ENCODE peak calls at places on chromosomes 1 and 21, in five cellular contexts. One of them, this sample, is unnamed.
A peak's percentile ranks its signal among the peaks of the same experiment; 100 is the strongest.

GRCh38 chr1:81142099-81142776 is 658.5 kb upstream of the ADGRL2 start:
- ATAC-seq in body of pancreas: no peak
- ATAC-seq in heart left ventricle: no peak
- ATAC-seq in A549: no peak
- ATAC-seq in right lobe of liver: no peak
- ATAC-seq in this sample: no peak

GRCh38 chr1:73382971-73383370 is 815.0 kb downstream of the LRRIQ3 start:
- ATAC-seq in right lobe of liver: no peak
- ATAC-seq in A549: no peak
- ATAC-seq in body of pancreas: no peak
- ATAC-seq in heart left ventricle: no peak
- ATAC-seq in this sample: no peak

GRCh38 chr1:199172286-199173124 is 533.7 kb downstream of the PTPRC start:
- ATAC-seq in heart left ventricle: no peak
- ATAC-seq in right lobe of liver: no peak
- ATAC-seq in body of pancreas: no peak
- ATAC-seq in A549: no peak
- ATAC-seq in this sample: no peak

GRCh38 chr1:10674700-10675598 is 121.5 kb downstream of the CASZ1 start:
- ATAC-seq in right lobe of liver: peak; percentile 36
- ATAC-seq in A549: no peak
- ATAC-seq in heart left ventricle: no peak
- ATAC-seq in body of pancreas: peak; percentile 49
- ATAC-seq in this sample: no peak

GRCh38 chr1:7680791-7681165 is 90.3 kb upstream of the VAMP3 start:
- ATAC-seq in right lobe of liver: no peak
- ATAC-seq in heart left ventricle: peak; percentile 25
- ATAC-seq in A549: peak; percentile 49
- ATAC-seq in body of pancreas: peak; percentile 6
- ATAC-seq in this sample: peak; percentile 4

GRCh38 chr21:26597023-26597422 is 23.9 kb upstream of the CYYR1 start:
- ATAC-seq in right lobe of liver: no peak
- ATAC-seq in heart left ventricle: no peak
- ATAC-seq in A549: no peak
- ATAC-seq in body of pancreas: no peak
- ATAC-seq in this sample: no peak

GRCh38 chr1:211327341-211327921 is 798 bp downstream of the TRAF5 start:
- ATAC-seq in right lobe of liver: peak; percentile 13
- ATAC-seq in heart left ventricle: peak; percentile 41
- ATAC-seq in A549: peak; percentile 36
- ATAC-seq in body of pancreas: peak; percentile 76
- ATAC-seq in this sample: peak; percentile 60

GRCh38 chr1:230144010-230144614 is 77.1 kb downstream of the GALNT2 start:
- ATAC-seq in heart left ventricle: no peak
- ATAC-seq in A549: no peak
- ATAC-seq in right lobe of liver: peak; percentile 62
- ATAC-seq in body of pancreas: peak; percentile 60
- ATAC-seq in this sample: no peak

GRCh38 chr1:181090653-181091126 is 2.2 kb downstream of the IER5 start:
- ATAC-seq in body of pancreas: no peak
- ATAC-seq in A549: no peak
- ATAC-seq in heart left ventricle: no peak
- ATAC-seq in right lobe of liver: no peak
- ATAC-seq in this sample: no peak

DNA sequence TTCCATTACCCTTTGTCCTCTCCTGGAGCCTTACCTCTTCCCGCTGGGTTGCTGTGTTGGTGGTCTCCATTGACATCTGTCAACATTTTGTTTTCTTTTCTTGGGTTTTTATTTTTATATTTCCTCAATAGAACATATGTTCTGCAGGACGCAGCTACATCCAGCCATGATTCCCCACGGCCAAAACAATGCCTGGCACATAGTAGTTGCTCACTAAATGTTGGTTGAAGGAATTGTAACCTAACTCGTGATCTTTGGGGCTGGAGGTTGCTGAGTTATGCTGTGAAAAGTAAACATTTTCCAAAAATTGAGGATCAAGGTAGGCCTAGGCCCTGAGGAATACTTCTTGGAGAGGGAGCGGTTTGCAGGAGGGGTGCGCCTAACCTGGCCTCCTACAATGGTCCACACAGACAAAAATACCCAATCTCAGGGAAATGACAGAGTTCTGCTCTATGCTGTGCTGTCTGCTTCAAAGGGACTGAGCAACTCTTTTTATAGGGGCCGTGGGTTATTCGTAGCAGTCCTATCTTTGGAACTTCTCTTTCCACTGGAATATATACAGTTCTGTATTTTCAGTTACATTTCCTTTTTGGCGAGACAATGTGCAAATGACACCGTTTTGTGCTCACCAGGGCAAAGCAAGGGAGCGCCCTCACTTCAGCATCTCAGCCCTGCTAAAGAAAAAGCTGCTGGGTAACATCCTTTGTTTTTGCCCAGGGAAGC is 1.4 kb downstream of the PDPN start:
- ATAC-seq in body of pancreas: no peak
- ATAC-seq in right lobe of liver: no peak
- ATAC-seq in A549: no peak
- ATAC-seq in heart left ventricle: no peak
- ATAC-seq in this sample: no peak
- H3K4me3 ChIP-seq in body of pancreas: no peak overlapping the region
- H3K4me3 ChIP-seq in right lobe of liver: no peak overlapping the region
- H3K4me3 ChIP-seq in A549: no peak overlapping the region
- H3K4me3 ChIP-seq in heart left ventricle: peak overlapping the region; percentile 61
- H3K4me3 ChIP-seq in this sample: no peak overlapping the region

DNA sequence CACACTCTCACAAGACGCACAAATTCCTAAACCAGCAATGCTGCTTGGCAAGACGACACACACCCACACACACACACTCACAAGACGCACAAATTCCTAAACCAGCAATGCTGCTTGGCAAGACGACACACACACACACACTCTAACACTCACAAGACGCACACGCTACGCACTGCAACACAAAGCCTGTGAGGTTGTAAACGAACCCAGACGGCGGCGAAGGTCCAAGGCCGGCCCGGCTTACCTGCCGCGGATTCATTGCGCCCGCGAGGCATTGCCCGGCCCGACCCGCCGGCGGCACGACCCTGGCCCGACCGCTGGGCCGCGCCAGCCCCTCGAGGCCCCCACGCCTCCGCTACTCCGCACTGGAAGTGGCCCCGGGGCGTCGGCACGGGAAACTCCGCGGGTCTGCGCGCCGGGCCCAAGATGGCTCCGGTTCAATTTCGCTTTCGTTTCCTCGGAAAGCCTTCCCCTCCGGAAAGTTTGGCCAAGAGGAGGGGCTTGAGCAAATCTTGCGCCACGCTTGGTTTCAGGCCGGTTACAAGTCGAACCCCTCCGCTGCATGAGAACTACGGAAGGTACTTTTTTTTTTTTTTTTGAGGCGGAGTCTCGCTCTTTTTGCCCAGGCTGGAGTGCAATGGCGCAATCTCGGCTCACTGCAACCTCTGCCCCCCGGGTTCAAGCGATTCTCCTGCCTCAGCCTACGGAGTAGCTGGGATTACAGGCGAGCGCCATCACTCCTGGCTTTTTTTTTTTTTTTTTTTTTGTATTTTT is at the start of gene ADAR:
- ATAC-seq in heart left ventricle: peak; percentile 90
- ATAC-seq in body of pancreas: peak; percentile 96
- ATAC-seq in A549: peak; percentile 91
- ATAC-seq in right lobe of liver: peak; percentile 92
- ATAC-seq in this sample: peak; percentile 96
- TF ChIP-seq POLR2A in heart left ventricle: no peak
- TF ChIP-seq POLR2A in body of pancreas: peak; percentile 59
- TF ChIP-seq POLR2A in A549: no peak
- TF ChIP-seq POLR2A in right lobe of liver: peak; percentile 33
- TF ChIP-seq POLR2A in this sample: peak; percentile 38

GRCh38 chr1:206895320-206895719 is 1.9 kb upstream of the IL24 start:
- ATAC-seq in A549: peak; percentile 5
- ATAC-seq in right lobe of liver: no peak
- ATAC-seq in heart left ventricle: no peak
- ATAC-seq in body of pancreas: no peak
- ATAC-seq in this sample: no peak
- H3K4me1 ChIP-seq in A549: peaks cover 73% of the 10 kb centered on the region
- H3K4me1 ChIP-seq in right lobe of liver: peaks cover 11% of the 10 kb centered on the region
- H3K4me1 ChIP-seq in heart left ventricle: no peaks in the 10 kb centered on the region
- H3K4me1 ChIP-seq in body of pancreas: peaks cover 18% of the 10 kb centered on the region
- H3K4me1 ChIP-seq in this sample: no peaks in the 10 kb centered on the region

DNA sequence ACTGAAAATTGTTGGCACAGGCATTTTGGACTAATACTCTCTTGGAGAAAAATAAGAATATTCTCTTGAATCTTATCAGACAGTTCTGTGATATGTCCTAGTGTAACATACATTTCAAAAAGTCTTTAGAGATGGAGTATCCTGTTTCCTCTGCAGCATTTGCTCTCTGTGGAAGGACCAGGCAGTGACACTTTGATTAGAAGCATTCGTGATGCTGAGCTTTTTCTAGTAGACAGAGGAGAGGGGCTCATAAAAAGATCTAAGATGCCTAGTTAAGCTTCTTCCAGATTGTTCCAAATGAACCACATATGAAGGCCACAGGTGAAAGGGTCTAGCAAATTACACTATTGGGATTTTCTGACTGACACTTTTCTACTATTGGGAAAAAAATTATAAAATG is 120.3 kb downstream of the C1orf21 start:
- ATAC-seq in right lobe of liver: no peak
- ATAC-seq in body of pancreas: no peak
- ATAC-seq in heart left ventricle: peak; percentile 10
- ATAC-seq in A549: no peak
- ATAC-seq in this sample: no peak
- H3K4me3 ChIP-seq in right lobe of liver: no peak overlapping the region
- H3K4me3 ChIP-seq in body of pancreas: no peak overlapping the region
- H3K4me3 ChIP-seq in heart left ventricle: no peak overlapping the region
- H3K4me3 ChIP-seq in A549: no peak overlapping the region
- H3K4me3 ChIP-seq in this sample: no peak overlapping the region

GRCh38 chr1:147413110-147413605 is 128.1 kb upstream of the BCL9 start:
- ATAC-seq in body of pancreas: no peak
- ATAC-seq in right lobe of liver: no peak
- ATAC-seq in heart left ventricle: no peak
- ATAC-seq in A549: no peak
- ATAC-seq in this sample: no peak
- TF ChIP-seq POLR2A in body of pancreas: no peak
- TF ChIP-seq POLR2A in right lobe of liver: no peak
- TF ChIP-seq POLR2A in heart left ventricle: no peak
- TF ChIP-seq POLR2A in A549: no peak
- TF ChIP-seq POLR2A in this sample: no peak

GRCh38 chr1:37682334-37682987 is 9.9 kb upstream of the CDCA8 start:
- ATAC-seq in heart left ventricle: peak; percentile 60
- ATAC-seq in body of pancreas: peak; percentile 77
- ATAC-seq in right lobe of liver: peak; percentile 75
- ATAC-seq in A549: peak; percentile 87
- ATAC-seq in this sample: no peak
- H3K4me1 ChIP-seq in heart left ventricle: no peaks in the 10 kb centered on the region
- H3K4me1 ChIP-seq in body of pancreas: no peaks in the 10 kb centered on the region
- H3K4me1 ChIP-seq in right lobe of liver: no peaks in the 10 kb centered on the region
- H3K4me1 ChIP-seq in A549: no peaks in the 10 kb centered on the region
- H3K4me1 ChIP-seq in this sample: no peaks in the 10 kb centered on the region

DNA sequence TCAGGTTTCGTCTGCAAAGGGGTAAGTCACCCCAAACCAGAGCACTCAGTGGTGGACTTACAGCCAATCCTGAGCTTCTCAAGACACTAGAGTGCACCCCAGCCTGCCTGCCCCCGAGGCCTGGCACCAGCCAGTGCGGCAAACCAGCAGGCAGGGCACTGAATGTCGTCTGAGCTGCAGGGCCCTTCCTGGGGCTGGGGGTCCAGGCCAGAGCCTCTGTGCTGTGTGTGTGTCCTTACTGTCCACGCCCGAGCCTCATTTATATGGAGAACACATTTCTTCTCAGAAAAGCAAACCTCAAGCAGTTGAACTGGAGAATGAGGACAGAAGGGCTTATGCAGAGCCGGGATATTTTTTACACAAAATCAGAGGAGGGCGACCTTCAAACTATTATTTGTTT is 52.8 kb downstream of the POFUT2 start:
- ATAC-seq in right lobe of liver: no peak
- ATAC-seq in heart left ventricle: no peak
- ATAC-seq in body of pancreas: no peak
- ATAC-seq in A549: no peak
- ATAC-seq in this sample: no peak
- H3K4me3 ChIP-seq in right lobe of liver: no peak overlapping the region
- H3K4me3 ChIP-seq in heart left ventricle: no peak overlapping the region
- H3K4me3 ChIP-seq in body of pancreas: no peak overlapping the region
- H3K4me3 ChIP-seq in A549: no peak overlapping the region
- H3K4me3 ChIP-seq in this sample: no peak overlapping the region

DNA sequence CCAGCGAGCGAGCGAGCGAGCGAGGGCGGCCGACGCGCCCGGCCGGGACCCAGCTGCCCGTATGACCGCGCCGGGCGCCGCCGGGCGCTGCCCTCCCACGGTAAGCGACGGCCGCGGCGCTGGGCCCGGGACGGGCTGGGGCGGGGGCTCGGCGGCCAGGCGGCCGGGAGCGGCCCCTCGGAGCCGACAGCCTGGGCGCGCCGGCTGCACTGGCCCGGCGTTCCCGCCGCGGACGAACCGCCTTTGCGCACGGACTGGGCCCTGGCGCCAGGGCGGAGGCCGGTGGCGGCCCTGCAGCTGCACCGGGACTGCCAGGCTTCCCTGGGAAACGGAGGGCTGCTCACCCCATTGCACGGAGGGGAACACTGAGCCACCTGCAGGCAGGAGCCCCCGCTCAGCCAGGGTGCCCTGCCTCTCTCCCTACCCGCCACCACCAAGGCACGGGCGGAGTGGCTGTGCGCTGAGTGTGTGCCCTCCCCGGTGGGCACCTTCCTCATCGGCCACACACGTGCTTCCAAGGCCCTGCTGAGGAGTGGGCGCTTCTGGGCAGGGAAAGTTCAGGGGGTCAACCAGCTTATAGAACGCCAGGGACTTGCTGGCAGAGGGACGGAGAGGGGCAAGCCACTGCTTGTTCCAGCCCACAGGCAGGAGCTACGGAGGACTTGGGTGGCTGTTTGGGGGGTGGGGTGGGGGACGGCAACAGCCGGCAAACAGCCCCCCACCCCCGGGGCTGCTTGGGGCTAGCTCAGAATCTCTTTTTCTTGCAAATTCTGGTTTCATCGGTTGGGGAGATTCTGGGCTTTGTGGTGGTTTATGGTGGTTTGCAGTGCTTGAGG is 532 bp downstream of the CSF1 start:
- ATAC-seq in heart left ventricle: no peak
- ATAC-seq in right lobe of liver: peak; percentile 3
- ATAC-seq in A549: peak; percentile 8
- ATAC-seq in body of pancreas: peak; percentile 61
- ATAC-seq in this sample: no peak
- TF ChIP-seq POLR2A in heart left ventricle: no peak
- TF ChIP-seq POLR2A in right lobe of liver: no peak
- TF ChIP-seq POLR2A in A549: no peak
- TF ChIP-seq POLR2A in body of pancreas: no peak
- TF ChIP-seq POLR2A in this sample: no peak

DNA sequence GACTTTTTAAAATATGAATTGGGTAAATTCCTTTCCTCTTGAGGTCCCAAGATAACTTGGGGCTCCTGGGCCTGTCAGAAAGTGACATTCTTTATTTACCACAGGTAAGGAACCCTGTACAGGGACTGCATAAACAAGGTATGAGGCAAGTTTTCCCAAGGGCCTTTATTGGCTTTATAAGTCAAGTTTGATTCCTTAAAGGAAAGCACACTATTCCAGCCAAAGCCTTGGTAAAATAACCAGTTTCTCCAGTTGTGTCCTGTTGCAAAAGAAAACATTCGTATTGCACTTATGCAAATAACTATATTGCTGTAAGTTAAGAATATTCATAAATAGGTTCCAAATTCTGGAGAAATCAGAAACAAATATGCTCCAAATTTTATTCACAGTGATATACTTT is 21.9 kb upstream of the METTL18 start:
- ATAC-seq in heart left ventricle: no peak
- ATAC-seq in A549: no peak
- ATAC-seq in right lobe of liver: no peak
- ATAC-seq in body of pancreas: no peak
- ATAC-seq in this sample: no peak
- H3K4me1 ChIP-seq in heart left ventricle: no peaks in the 10 kb centered on the region
- H3K4me1 ChIP-seq in A549: no peaks in the 10 kb centered on the region
- H3K4me1 ChIP-seq in right lobe of liver: no peaks in the 10 kb centered on the region
- H3K4me1 ChIP-seq in body of pancreas: no peaks in the 10 kb centered on the region
- H3K4me1 ChIP-seq in this sample: no peaks in the 10 kb centered on the region

GRCh38 chr21:41508415-41509205 is 652 bp upstream of the TMPRSS2 start:
- ATAC-seq in heart left ventricle: no peak
- ATAC-seq in body of pancreas: peak; percentile 12
- ATAC-seq in right lobe of liver: peak; percentile 15
- ATAC-seq in A549: peak; percentile 53
- ATAC-seq in this sample: no peak
- H3K4me3 ChIP-seq in heart left ventricle: peak overlapping the region; percentile 11
- H3K4me3 ChIP-seq in body of pancreas: no peak overlapping the region
- H3K4me3 ChIP-seq in right lobe of liver: peak overlapping the region; percentile 85
- H3K4me3 ChIP-seq in A549: peak overlapping the region; percentile 41
- H3K4me3 ChIP-seq in this sample: no peak overlapping the region